ENCODE peak calls at places on chromosome 6, in five cellular contexts. J is ELR, S is Peyer's patch, E is non-pigmented ciliary epithelial cell, H is GM12865. U is an unnamed sample.

GRCh38 chr6:156425374-156425773 is 351.8 kb upstream of the ARID1B start:
- DNase-seq in H (no peak), J (peak), E (peak), S (no peak), U (no peak)

GRCh38 chr6:169141706-169142705 is 111.6 kb downstream of the THBS2 start:
- DNase-seq in J (no peak), S (peak), E (no peak), H (no peak), U (no peak)

GRCh38 chr6:126064994-126065401 is 78.7 kb downstream of the TRMT11 start:
- DNase-seq in E (no peak), H (no peak), S (no peak), J (no peak), U (no peak)

GRCh38 chr6:36436466-36436865 is 6.2 kb downstream of the PXT1 start:
- DNase-seq in S (no peak), E (no peak), J (peak), H (peak), U (peak)

GRCh38 chr6:15861486-15861885 is 198.7 kb upstream of the DTNBP1 start:
- DNase-seq in J (no peak), H (no peak), S (no peak), E (no peak), U (no peak)

GRCh38 chr6:106161475-106161874 is 75.3 kb downstream of the PRDM1 start:
- DNase-seq in S (no peak), E (no peak), J (no peak), H (no peak), U (no peak)

GRCh38 chr6:155085582-155086253 is 90.6 kb downstream of the TIAM2 start:
- DNase-seq in S (peak), J (peak), H (no peak), E (no peak), U (peak)

GRCh38 chr6:107318100-107318736 is 141.1 kb downstream of the PDSS2 start:
- DNase-seq in S (peak), E (no peak), H (peak), J (peak), U (peak)

GRCh38 chr6:111866857-111867256 is 6.4 kb downstream of the FYN start:
- DNase-seq in S (no peak), E (no peak), J (no peak), H (no peak), U (no peak)

GRCh38 chr6:132820629-132821381 is 6.4 kb downstream of the RPS12 start:
- DNase-seq in H (peak), J (peak), E (no peak), S (no peak), U (peak)

GRCh38 chr6:121826156-121826810 is 390.8 kb downstream of the GJA1 start:
- DNase-seq in S (no peak), E (peak), J (peak), H (no peak), U (peak)

GRCh38 chr6:34084591-34085280 is 61.2 kb downstream of the GRM4 start:
- DNase-seq in J (no peak), E (no peak), H (no peak), S (no peak), U (no peak)

GRCh38 chr6:145631374-145631773 is 103.9 kb downstream of the EPM2A start:
- DNase-seq in H (no peak), E (no peak), J (no peak), S (no peak), U (no peak)

GRCh38 chr6:50762798-50763197 is 49.5 kb downstream of the TFAP2D start:
- DNase-seq in S (no peak), H (no peak), E (no peak), J (no peak), U (no peak)

GRCh38 chr6:107806675-107807074 is 17.4 kb downstream of the SCML4 start:
- DNase-seq in J (no peak), S (no peak), E (no peak), H (no peak), U (no peak)

GRCh38 chr6:125888989-125889656 is 67.4 kb upstream of the HINT3 start:
- DNase-seq in S (no peak), E (no peak), J (peak), H (peak), U (peak)

U was measured in PC-3.